ENCODE peak calls at places on chromosome 15, in ten cellular contexts. X is mucosa of descending colon; P is cardiac muscle cell; G is tibial nerve; U is CD8-positive, alpha-beta T cell; I is GM23338; V is stomach; F is brain microvascular endothelial cell; L is left lung; T is GM12865. R is an unnamed sample.

GRCh38 chr15:82803793-82804574 is 1.9 kb downstream of the FSD2 start:
- DNase-seq in U (no peak), T (no peak), V (no peak), L (no peak), X (no peak), G (no peak), F (peak), I (no peak), P (no peak), R (no peak)

GRCh38 chr15:90762109-90762508 is 45.0 kb downstream of the BLM start:
- DNase-seq in X (no peak), F (peak), P (peak), T (no peak), G (peak), U (no peak), L (peak), I (peak), V (peak), R (no peak)

GRCh38 chr15:85570331-85570730 is 189.9 kb downstream of the AKAP13 start:
- DNase-seq in F (no peak), T (no peak), U (no peak), I (no peak), G (no peak), V (no peak), X (no peak), P (no peak), L (no peak), R (no peak)

GRCh38 chr15:28886431-28887343 is 913 bp downstream of the APBA2 start:
- DNase-seq in P (peak), L (no peak), V (no peak), T (no peak), I (peak), U (no peak), G (no peak), F (no peak), X (no peak), R (no peak)

GRCh38 chr15:67373266-67373665 is 118.7 kb downstream of the IQCH start:
- DNase-seq in F (no peak), G (no peak), L (no peak), I (no peak), T (no peak), X (no peak), U (no peak), P (no peak), V (no peak), R (no peak)

GRCh38 chr15:85582719-85583089 is 202.3 kb downstream of the AKAP13 start:
- DNase-seq in U (peak), G (no peak), L (peak), X (peak), V (peak), T (peak), P (no peak), F (no peak), I (no peak), R (no peak)

GRCh38 chr15:85403745-85404144 is 23.3 kb downstream of the AKAP13 start:
- DNase-seq in I (peak), F (no peak), U (no peak), X (no peak), P (no peak), V (no peak), T (no peak), G (no peak), L (no peak), R (no peak)

GRCh38 chr15:51775967-51776816 is 24.8 kb downstream of the TMOD2 start:
- DNase-seq in V (peak), U (peak), F (peak), T (peak), X (peak), G (no peak), P (peak), L (no peak), I (peak), R (peak)

GRCh38 chr15:86016750-86017149 is 62.9 kb upstream of the AGBL1 start:
- DNase-seq in U (no peak), T (no peak), L (no peak), I (no peak), G (no peak), X (no peak), P (no peak), F (no peak), V (no peak), R (no peak)

GRCh38 chr15:36774765-36775164 is 195.3 kb downstream of the CDIN1 start:
- DNase-seq in T (no peak), V (no peak), U (no peak), X (no peak), F (no peak), I (no peak), P (peak), L (no peak), G (no peak), R (no peak)

GRCh38 chr15:51736646-51737537 is 563 bp downstream of the LYSMD2 start:
- DNase-seq in G (peak), L (peak), I (peak), T (peak), U (peak), F (no peak), V (peak), P (peak), X (peak), R (no peak)

GRCh38 chr15:28002867-28003266 is 96.2 kb downstream of the OCA2 start:
- DNase-seq in T (no peak), I (no peak), P (no peak), L (no peak), U (no peak), F (no peak), X (no peak), V (no peak), G (no peak), R (no peak)

GRCh38 chr15:40858706-40859105 is 14.9 kb downstream of the SPINT1 start:
- DNase-seq in P (no peak), V (no peak), I (no peak), L (no peak), X (peak), T (no peak), F (no peak), U (no peak), G (no peak), R (no peak)

GRCh38 chr15:52558196-52558595 is 10.6 kb downstream of the ARPP19 start:
- DNase-seq in P (no peak), V (no peak), U (peak), T (peak), G (no peak), L (no peak), F (peak), X (no peak), I (no peak), R (peak)

GRCh38 chr15:81809543-81809942 is 236.3 kb downstream of the MEX3B start:
- DNase-seq in U (no peak), P (peak), G (no peak), F (peak), T (peak), X (peak), L (no peak), V (no peak), I (peak), R (no peak)

GRCh38 chr15:62280625-62281024 is 115.5 kb upstream of the C2CD4B start:
- DNase-seq in G (no peak), P (no peak), V (no peak), I (no peak), L (no peak), F (no peak), T (no peak), X (no peak), U (no peak), R (no peak)

GRCh38 chr15:62275818-62276217 is 110.7 kb upstream of the C2CD4B start:
- DNase-seq in L (no peak), F (no peak), X (no peak), T (no peak), U (no peak), G (no peak), I (no peak), P (no peak), V (no peak), R (no peak)

GRCh38 chr15:62272290-62272689 is 107.2 kb upstream of the C2CD4B start:
- DNase-seq in T (no peak), L (no peak), V (no peak), G (no peak), U (no peak), I (no peak), X (no peak), P (no peak), F (no peak), R (no peak)

GRCh38 chr15:62278534-62278933 is 113.4 kb upstream of the C2CD4B start:
- DNase-seq in I (no peak), X (no peak), V (no peak), U (no peak), G (no peak), F (no peak), L (no peak), T (no peak), P (no peak), R (no peak)

GRCh38 chr15:62277816-62278394 is 112.8 kb upstream of the C2CD4B start:
- DNase-seq in I (peak), G (no peak), U (no peak), V (no peak), F (no peak), L (no peak), T (no peak), X (no peak), P (no peak), R (no peak)
- TF ChIP-seq CTCF in I (peak), G (no peak), U (no peak), V (no peak), F (no peak), L (no peak), T (no peak), X (no peak), P (no peak), R (no peak)

DNA sequence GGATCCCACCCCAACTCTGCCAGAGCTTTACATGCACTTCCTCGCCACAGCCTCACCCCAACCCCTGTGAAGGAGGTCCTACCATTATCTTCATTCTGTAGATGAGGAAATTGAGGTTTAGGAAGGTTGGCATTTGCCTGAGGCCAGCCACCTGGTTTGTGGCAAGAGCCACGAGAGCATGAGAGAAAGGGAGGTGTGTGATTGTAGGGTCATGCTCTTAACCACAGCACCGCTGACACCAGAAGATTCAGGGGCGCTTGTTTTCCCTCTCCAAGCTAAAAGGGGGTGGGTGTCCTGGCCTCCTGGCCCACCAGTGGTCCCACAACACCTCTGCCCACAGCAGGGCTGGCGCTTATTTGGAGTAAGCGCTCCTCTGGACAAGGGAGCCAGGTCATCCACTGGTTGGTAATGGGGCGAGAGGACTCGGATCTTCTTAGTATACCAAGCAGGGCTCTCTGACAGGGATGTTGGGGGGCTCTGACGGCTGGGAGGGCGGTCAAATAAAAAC is 691 bp downstream of the RHCG start:
- DNase-seq in U (no peak), F (no peak), G (no peak), X (no peak), I (no peak), T (no peak), V (no peak), P (no peak), L (no peak), R (no peak)
- H3K4me3 ChIP-seq in U (no peak), F (no peak), G (no peak), X (no peak), I (peak), T (no peak), V (no peak), P (no peak), L (no peak), R (no peak)

GRCh38 chr15:89143503-89144162 is 55.4 kb downstream of the ABHD2 start:
- DNase-seq in P (no peak), U (no peak), T (peak), L (no peak), G (no peak), I (no peak), V (no peak), X (no peak), F (peak), R (peak)
- TF ChIP-seq CTCF in P (no peak), U (no peak), T (no peak), L (no peak), G (no peak), I (no peak), V (no peak), X (no peak), F (no peak), R (no peak)

DNA sequence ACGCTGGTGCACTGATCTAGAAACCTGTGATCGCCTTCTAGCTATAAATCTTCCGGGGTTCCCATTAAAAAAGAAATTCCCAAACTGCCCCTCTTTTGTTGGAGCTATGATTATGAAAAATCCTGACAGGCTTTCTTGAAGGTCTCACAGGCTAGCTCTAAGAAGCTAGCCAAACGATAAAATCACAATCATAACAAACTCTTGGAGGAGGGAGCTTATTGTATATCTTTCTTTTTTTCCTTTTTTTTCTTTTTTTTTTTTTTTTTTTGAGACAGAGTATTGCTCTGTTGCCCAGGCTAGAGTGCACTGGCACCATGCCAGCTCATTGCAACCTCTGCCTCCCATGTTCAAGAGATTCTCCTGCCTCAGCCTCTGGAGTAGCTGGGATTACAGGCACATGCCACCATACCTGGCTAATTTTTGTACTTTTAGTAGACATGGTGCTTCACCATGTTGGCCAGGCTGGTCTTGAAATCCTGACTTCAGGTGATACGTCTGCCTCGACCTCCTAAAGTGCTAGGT is 72.0 kb downstream of the MYO1E start:
- DNase-seq in X (peak), V (peak), L (no peak), F (no peak), U (no peak), P (no peak), G (no peak), T (no peak), I (no peak), R (no peak)
- H3K4me3 ChIP-seq in X (no peak), V (no peak), L (no peak), F (no peak), U (no peak), P (no peak), G (no peak), T (peak), I (no peak), R (no peak)

DNA sequence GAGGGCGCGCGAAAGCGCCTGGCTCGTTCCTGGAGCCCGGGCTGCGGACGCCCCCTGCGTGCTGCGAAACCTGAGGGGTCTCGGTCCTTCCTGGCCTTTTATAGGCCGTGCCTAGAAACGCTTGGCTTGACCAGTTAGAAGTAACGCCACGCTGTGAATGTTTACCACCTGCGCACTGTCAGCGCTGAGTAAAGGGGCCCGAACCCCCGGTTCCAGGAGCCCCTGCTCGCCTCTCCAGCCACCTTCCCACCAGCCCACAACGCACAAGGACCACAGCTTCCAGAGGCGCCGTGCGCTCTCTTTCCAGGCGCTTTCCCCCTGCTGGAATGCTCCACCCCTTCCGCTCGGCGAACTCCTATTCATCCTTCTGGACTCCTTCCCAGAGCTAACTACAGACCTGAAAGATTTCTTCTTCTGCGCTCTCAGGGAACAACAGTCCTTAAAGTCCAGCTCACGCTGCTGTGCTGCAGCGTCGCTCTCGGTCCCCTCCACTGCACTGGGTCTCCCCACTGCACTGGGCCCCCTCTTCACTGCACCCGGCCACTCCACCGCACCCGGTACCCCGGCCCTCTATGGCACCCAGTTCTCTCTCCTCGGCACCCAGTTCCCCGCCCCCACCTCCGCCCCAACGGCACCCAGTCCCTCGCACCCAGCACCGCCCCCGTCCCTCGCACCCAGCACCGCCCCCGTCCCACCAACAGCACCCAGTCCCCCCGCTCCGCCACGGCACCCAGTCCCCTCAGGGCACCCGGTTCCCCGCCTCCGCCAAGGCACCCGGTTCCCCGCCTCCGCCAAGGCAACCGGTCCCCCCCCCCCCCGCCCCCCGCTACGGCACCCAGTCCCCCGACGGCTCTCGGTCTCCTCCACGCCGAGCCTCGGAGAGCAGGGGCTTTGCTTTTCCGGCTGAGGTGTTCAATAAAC is 69.8 kb downstream of the SQOR start:
- DNase-seq in X (peak), P (peak), V (no peak), L (peak), I (peak), G (no peak), T (no peak), U (no peak), F (peak), R (no peak)
- TF ChIP-seq CTCF in X (no peak), P (no peak), V (no peak), L (no peak), I (no peak), G (no peak), T (no peak), U (no peak), F (no peak), R (no peak)

GRCh38 chr15:98738689-98739411 is 90.5 kb downstream of the IGF1R start:
- DNase-seq in F (no peak), T (no peak), L (no peak), X (no peak), G (no peak), P (no peak), U (no peak), V (no peak), I (peak), R (no peak)
- H3K4me3 ChIP-seq in F (no peak), T (no peak), L (no peak), X (no peak), G (no peak), P (no peak), U (no peak), V (no peak), I (no peak), R (no peak)

DNA sequence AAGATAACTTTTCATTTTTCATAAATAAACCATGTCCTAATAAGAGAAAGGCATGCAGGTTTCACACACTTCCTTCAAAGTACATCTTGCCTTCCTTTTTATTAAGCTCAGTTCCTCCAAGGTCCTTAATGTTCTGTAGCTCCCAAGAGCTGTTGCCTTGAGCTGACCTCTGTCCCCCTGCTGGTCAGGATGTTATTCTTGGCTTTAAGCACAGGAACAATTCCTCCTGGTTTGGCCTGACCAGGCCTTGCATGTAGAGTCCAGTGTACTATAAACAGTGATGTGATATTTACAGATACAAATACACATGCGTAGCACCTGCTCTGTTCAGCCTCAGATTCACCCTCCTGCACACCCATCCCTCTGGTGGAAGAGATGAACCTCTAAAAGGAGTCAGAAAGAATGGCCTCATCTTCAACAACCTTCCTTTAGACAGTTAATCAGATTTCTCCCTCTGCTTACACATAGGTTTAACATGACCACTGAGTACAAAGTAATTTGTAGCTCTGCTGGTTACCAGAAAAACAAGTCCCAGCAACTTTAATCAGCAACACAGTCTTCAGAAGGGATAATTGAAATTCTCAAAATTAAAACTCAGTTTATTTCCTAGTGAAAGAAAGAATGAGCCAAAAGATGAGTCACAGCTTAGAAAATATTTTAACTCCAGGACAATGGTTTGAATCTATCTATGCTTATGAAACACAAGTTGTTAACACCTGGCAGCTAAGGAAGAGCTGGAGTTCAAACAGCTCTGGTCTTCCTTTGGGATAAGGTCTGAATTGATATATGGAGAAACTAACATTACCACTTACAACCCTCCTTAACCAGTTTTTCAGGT is 46.5 kb downstream of the PTPN9 start:
- DNase-seq in U (no peak), I (peak), F (peak), T (peak), X (peak), L (peak), P (peak), G (peak), V (peak), R (peak)
- TF ChIP-seq CTCF in U (no peak), I (peak), F (peak), T (peak), X (no peak), L (peak), P (peak), G (peak), V (peak), R (peak)